ENCODE peak calls at places on chromosome 16, in seven cellular contexts. Z is astrocyte of the spinal cord, M is IMR-90, C is HFF-Myc, L is hepatocyte, I is MM.1S, Y is upper lobe of right lung. P is an unnamed sample.

GRCh38 chr16:55559233-55559632 is 7.3 kb upstream of the CAPNS2 start:
- DNase-seq in Z (peak), M (peak), C (no peak), L (peak), I (no peak), Y (no peak), P (no peak)

GRCh38 chr16:5032748-5033167 is 977 bp downstream of the NAGPA start:
- DNase-seq in Z (no peak), M (no peak), C (no peak), L (peak), I (no peak), Y (no peak), P (no peak)

GRCh38 chr16:77499373-77500285 is 64.8 kb upstream of the ADAMTS18 start:
- DNase-seq in Z (peak), M (no peak), C (no peak), L (peak), I (no peak), Y (no peak), P (peak)

GRCh38 chr16:83940630-83941378 is 12.2 kb upstream of the OSGIN1 start:
- DNase-seq in Z (no peak), M (no peak), C (no peak), L (no peak), I (no peak), Y (no peak), P (no peak)

GRCh38 chr16:19344224-19344801 is 58.8 kb downstream of the CLEC19A start:
- DNase-seq in Z (no peak), M (no peak), C (no peak), L (no peak), I (no peak), Y (no peak), P (no peak)

GRCh38 chr16:50796829-50797228 is 54.9 kb downstream of the CYLD start:
- DNase-seq in Z (no peak), M (no peak), C (no peak), L (no peak), I (no peak), Y (no peak), P (no peak)

GRCh38 chr16:73483076-73483791 is 435.3 kb upstream of the ZFHX3 start:
- DNase-seq in Z (no peak), M (no peak), C (no peak), L (no peak), I (no peak), Y (no peak), P (no peak)

GRCh38 chr16:76583466-76583865 is 306.3 kb downstream of the CNTNAP4 start:
- DNase-seq in Z (peak), M (no peak), C (no peak), L (peak), I (no peak), Y (no peak), P (no peak)

GRCh38 chr16:70614208-70614951 is 32.0 kb upstream of the IL34 start:
- DNase-seq in Z (no peak), M (no peak), C (no peak), L (peak), I (no peak), Y (no peak), P (no peak)

DNA sequence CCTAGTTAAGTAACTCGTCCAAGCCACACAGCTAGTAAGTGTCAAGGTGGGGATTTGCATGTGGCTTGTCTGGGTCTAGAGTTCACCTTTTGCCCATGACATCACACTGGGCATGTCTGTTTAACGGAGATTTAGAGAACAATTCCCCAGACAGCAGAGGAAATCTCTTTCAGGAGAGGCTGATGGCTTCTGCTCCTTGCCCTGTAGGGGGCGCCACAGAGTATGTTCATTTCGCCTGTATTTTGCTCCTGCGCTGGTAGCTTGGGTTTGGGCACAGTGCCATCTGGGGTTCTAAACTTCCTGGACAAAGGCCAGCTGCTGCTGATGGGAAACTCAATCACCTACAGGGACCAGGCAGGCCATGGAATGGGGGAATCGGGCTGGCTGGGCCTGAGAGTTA is 20.4 kb downstream of the OTOA start:
- DNase-seq in Z (no peak), M (no peak), C (no peak), L (no peak), I (no peak), Y (no peak), P (no peak)
- TF ChIP-seq CTCF in Z (peak), M (peak), C (peak), L (peak), I (peak), Y (peak), P (no peak)

DNA sequence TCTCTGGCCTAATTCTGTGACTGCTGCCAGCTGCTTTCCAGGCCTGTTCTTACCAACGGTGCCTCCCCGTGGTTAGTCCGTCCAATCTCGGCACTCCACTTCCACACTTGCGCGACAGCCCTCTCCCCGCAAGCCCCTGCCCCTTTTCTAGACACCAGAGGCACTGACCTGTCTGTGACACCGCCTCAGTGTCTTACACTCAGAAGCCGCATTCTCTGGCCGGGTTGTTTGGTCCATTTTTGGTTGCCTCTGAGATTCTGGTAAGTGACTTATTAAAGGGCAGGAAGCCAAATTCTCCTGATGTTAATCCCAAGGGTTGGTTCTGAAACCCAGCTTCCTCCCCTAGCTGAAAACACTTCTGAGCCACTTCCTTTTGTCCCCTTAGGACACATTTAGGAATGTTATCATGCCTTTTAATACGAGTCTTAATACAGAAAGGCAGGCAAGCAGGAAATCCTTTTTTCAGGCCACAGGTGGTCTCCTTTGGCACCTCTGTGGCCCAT is 1.2 kb upstream of the AKTIP start:
- DNase-seq in Z (peak), M (peak), C (no peak), L (peak), I (peak), Y (peak), P (peak)
- H3K4me3 ChIP-seq in Z (peak), M (peak), C (peak), L (no peak), I (peak), Y (peak), P (peak)

DNA sequence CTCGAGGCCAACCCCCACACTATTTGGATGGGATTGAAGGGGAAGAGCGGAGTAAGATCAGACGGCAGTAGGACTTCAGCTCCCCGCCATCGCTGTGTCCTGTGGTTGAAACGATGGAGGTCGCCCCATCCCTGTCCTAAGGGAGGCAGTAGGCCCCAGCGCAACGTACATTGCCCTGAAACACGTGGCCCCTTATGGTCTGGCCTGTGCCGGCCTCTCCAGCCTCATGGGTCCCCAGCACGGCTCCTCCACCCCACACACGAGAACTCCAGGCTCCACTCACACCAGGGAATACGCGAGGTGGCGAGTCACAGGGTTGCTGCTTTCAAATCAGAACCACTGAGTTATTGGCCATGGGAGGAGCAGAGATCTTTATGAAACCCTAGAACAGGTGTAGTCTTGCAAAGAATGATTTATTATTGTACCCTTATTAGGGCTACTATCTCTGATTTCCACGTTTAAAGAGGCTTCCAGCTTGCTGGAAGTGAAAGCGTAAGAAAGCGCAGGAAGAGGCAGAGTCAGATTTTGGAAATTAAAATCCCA is 669 bp upstream of the DCTPP1 start:
- DNase-seq in Z (no peak), M (no peak), C (no peak), L (no peak), I (no peak), Y (no peak), P (no peak)
- TF ChIP-seq CTCF in Z (no peak), M (no peak), C (no peak), L (no peak), I (no peak), Y (no peak), P (no peak)

DNA sequence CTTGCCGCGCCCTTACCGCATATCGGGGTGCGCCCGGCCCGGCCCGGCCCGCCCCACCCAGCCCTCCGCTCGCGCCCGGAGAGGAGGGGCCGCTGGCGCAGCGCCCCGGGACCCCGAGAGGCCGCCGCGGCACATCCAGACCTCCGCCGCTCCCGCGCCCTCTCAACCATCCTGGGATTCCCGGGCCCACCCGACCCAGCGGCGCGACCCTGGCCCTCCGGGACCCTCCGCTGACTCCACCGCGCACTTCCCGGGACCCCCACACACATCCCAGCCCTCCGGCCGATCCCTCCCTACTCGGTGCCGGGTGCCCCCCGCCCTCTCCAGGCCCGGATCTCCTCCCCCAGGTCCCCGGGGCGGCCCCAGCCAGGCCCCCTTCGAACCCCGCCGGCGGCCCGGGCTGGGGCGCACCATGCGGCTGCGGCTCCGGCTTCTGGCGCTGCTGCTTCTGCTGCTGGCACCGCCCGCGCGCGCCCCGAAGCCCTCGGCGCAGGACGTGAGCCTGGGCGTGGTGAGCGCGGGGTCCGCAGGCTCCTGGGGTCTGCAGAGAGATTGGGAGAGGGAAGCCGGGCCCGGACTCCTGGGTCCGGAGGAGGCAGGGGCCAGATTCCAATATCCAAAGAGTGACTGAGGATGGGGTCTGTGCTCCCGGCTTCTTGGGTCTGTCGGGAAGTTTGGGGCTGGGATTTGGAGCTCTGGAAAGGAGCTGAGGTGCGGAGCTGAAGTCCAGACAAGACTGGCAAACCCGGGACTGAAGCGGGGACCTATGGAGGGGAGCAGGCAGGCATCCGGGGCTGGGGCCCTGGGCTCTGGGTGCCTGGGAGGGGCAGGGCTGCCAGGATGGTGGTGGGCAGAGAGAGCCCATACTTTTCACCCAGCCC is at the start of gene MMP25:
- DNase-seq in Z (no peak), M (no peak), C (no peak), L (no peak), I (no peak), Y (no peak), P (no peak)
- H3K4me3 ChIP-seq in Z (peak), M (peak), C (peak), L (peak), I (peak), Y (peak), P (peak)

GRCh38 chr16:10592611-10593010 is 12.2 kb upstream of the EMP2 start:
- DNase-seq in Z (no peak), M (no peak), C (no peak), L (no peak), I (no peak), Y (no peak), P (no peak)

GRCh38 chr16:10597184-10597583 is 16.8 kb upstream of the EMP2 start:
- DNase-seq in Z (no peak), M (no peak), C (no peak), L (no peak), I (no peak), Y (no peak), P (no peak)

GRCh38 chr16:10598157-10598556 is 17.8 kb upstream of the EMP2 start:
- DNase-seq in Z (no peak), M (no peak), C (no peak), L (no peak), I (no peak), Y (peak), P (no peak)

GRCh38 chr16:10590342-10590741 is 9.9 kb upstream of the EMP2 start:
- DNase-seq in Z (no peak), M (no peak), C (no peak), L (no peak), I (no peak), Y (no peak), P (no peak)

DNA sequence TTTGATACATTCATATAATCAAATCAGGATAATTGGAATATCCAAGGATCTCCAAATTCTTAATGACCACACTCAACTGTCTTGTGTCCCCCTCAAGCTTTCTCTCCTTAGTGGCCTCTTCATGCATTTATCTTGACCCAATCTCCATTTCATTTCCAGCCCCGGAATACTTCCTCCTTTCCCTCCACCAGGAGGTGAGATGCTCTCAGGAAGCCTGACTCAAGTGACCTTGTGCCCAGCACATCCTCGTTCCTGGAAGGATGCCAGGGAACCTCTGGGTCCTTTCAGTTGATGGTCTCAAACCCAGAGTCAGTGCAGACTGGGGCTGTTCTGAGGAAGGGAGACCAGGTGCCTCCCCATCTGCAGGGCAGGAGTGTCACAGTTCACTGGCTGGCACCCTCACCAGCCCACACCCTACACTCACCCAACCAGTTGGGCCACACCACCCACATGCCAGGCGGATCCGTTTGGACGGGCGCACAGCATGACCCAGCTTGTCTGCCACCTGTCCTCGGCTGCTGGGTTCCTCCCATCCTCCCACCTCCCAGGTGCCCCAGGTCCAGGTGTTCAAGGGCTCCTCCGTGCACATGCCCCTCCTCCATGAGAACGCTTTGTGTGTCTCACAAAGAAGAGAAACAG is 14.0 kb upstream of the EMP2 start:
- DNase-seq in Z (no peak), M (no peak), C (no peak), L (no peak), I (no peak), Y (peak), P (no peak)
- TF ChIP-seq CTCF in Z (no peak), M (no peak), C (no peak), L (no peak), I (no peak), Y (no peak), P (no peak)